ENCODE peak calls at places on chromosomes 12 and 14, in nine cellular contexts. C, K, W, H, F, Y, B, O and G are unnamed samples. For H3K27me3, the result is how much of the 10 kb centered on the place peaks cover.

GRCh38 chr12:132478433-132478803 is 11.5 kb upstream of the FBRSL1 start:
- DNase-seq in C (no peak), K (no peak), W (no peak), H (no peak), F (no peak), Y (no peak), B (no peak), O (no peak), G (no peak)

GRCh38 chr12:125434131-125434530 is 368.9 kb downstream of the AACS start:
- DNase-seq in C (no peak), K (no peak), W (no peak), H (no peak), F (no peak), Y (no peak), B (no peak), O (no peak), G (no peak)

GRCh38 chr12:54412786-54413185 is 6.3 kb downstream of the ITGA5 start:
- DNase-seq in C (no peak), K (no peak), W (no peak), H (no peak), F (peak), Y (no peak), B (no peak), O (no peak), G (no peak)

GRCh38 chr12:79897617-79898016 is 37.3 kb downstream of the PPP1R12A start:
- DNase-seq in C (no peak), K (peak), W (peak), H (no peak), F (no peak), Y (peak), B (no peak), O (no peak), G (peak)

GRCh38 chr12:9702239-9702638 is 30.7 kb downstream of the CLECL1 start:
- DNase-seq in C (no peak), K (no peak), W (no peak), H (no peak), F (no peak), Y (no peak), B (no peak), O (no peak), G (no peak)

GRCh38 chr12:122003646-122004611 is 17.8 kb upstream of the BCL7A start:
- DNase-seq in C (no peak), K (no peak), W (no peak), H (no peak), F (no peak), Y (no peak), B (no peak), O (peak), G (peak)

GRCh38 chr14:88421286-88421685 is 35.8 kb downstream of the SPATA7 start:
- DNase-seq in C (no peak), K (peak), W (no peak), H (no peak), F (no peak), Y (no peak), B (no peak), O (no peak), G (no peak)

GRCh38 chr12:54158581-54158980 is 30.2 kb downstream of the SMUG1 start:
- DNase-seq in C (no peak), K (no peak), W (no peak), H (no peak), F (no peak), Y (no peak), B (no peak), O (no peak), G (no peak)

GRCh38 chr12:3445127-3445978 is 45.6 kb upstream of the PRMT8 start:
- DNase-seq in C (no peak), K (no peak), W (no peak), H (no peak), F (no peak), Y (peak), B (peak), O (no peak), G (no peak)

GRCh38 chr14:64944861-64945260 is 2.3 kb upstream of the GPX2 start:
- DNase-seq in C (no peak), K (no peak), W (no peak), H (no peak), F (no peak), Y (no peak), B (no peak), O (no peak), G (no peak)

GRCh38 chr14:89121961-89122675 is 294.9 kb downstream of the FOXN3 start:
- DNase-seq in C (no peak), K (no peak), W (no peak), H (no peak), F (no peak), Y (no peak), B (no peak), O (no peak), G (peak)

GRCh38 chr14:100193417-100194357 is 34.2 kb upstream of the DEGS2 start:
- DNase-seq in C (no peak), K (no peak), W (no peak), H (no peak), F (no peak), Y (no peak), B (peak), O (peak), G (peak)
- H3K4me3 ChIP-seq in C (peak), K (no peak), W (peak), H (peak), F (peak), Y (peak), B (no peak), O (peak), G (no peak)

GRCh38 chr14:21995332-21995731 is 321.7 kb upstream of the OR4E1 start:
- DNase-seq in C (no peak), K (no peak), W (no peak), H (no peak), F (no peak), Y (no peak), B (no peak), O (no peak), G (no peak)

GRCh38 chr14:21991130-21991529 is 317.5 kb upstream of the OR4E1 start:
- DNase-seq in C (no peak), K (no peak), W (no peak), H (no peak), F (no peak), Y (no peak), B (no peak), O (no peak), G (no peak)

GRCh38 chr14:21993837-21994236 is 320.2 kb upstream of the OR4E1 start:
- DNase-seq in C (no peak), K (no peak), W (no peak), H (no peak), F (no peak), Y (no peak), B (no peak), O (no peak), G (no peak)

GRCh38 chr14:21990116-21990515 is 316.5 kb upstream of the OR4E1 start:
- DNase-seq in C (no peak), K (no peak), W (peak), H (no peak), F (no peak), Y (peak), B (no peak), O (peak), G (no peak)

DNA sequence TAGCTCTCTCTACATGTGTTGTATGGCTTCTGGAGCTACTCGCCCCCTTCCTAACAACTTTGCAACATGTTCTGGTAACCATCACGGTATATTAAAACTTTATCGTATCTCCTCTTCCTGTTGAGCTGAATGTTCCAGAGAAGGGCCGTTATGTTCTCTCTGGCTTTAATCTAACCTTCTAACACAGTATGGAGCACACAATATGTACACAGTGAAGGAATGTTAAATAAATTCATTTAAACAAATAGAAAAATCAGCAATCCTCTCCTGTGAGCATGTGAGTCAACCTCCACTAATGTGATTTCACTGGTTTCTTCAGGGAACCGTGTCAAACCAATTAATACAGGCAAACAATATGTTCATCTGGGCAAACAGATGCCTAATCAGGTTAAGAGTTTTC is 319.5 kb upstream of the OR4E1 start:
- DNase-seq in C (no peak), K (no peak), W (no peak), H (no peak), F (no peak), Y (no peak), B (no peak), O (no peak), G (no peak)
- H3K27me3 ChIP-seq in C (under half), K (under half), W (under half), H (under half), F (under half), Y (under half), B (under half), O (under half), G (under half)

GRCh38 chr14:61621444-61621843 is 73.9 kb upstream of the HIF1A start:
- DNase-seq in C (no peak), K (no peak), W (no peak), H (no peak), F (no peak), Y (no peak), B (no peak), O (no peak), G (no peak)
- H3K4me3 ChIP-seq in C (no peak), K (no peak), W (no peak), H (no peak), F (no peak), Y (no peak), B (no peak), O (no peak), G (no peak)

GRCh38 chr12:459430-460258 is at the start of gene B4GALNT3:
- DNase-seq in C (no peak), K (no peak), W (peak), H (peak), F (peak), Y (peak), B (peak), O (no peak), G (peak)
- H3K27me3 ChIP-seq in C (under half), K (half or more), W (under half), H (half or more), F (under half), Y (under half), B (under half), O (under half), G (under half)

GRCh38 chr14:99078426-99078825 is 193.6 kb downstream of the BCL11B start:
- DNase-seq in C (no peak), K (no peak), W (no peak), H (no peak), F (no peak), Y (no peak), B (no peak), O (no peak), G (no peak)

GRCh38 chr14:99077076-99077843 is 194.7 kb downstream of the BCL11B start:
- DNase-seq in C (no peak), K (no peak), W (no peak), H (no peak), F (no peak), Y (no peak), B (no peak), O (no peak), G (no peak)

GRCh38 chr14:99077844-99078236 is 194.2 kb downstream of the BCL11B start:
- DNase-seq in C (no peak), K (no peak), W (no peak), H (no peak), F (no peak), Y (no peak), B (no peak), O (no peak), G (no peak)

GRCh38 chr14:99080306-99080705 is 191.7 kb downstream of the BCL11B start:
- DNase-seq in C (no peak), K (no peak), W (no peak), H (no peak), F (no peak), Y (no peak), B (no peak), O (no peak), G (no peak)

GRCh38 chr14:99079061-99079727 is 192.8 kb downstream of the BCL11B start:
- DNase-seq in C (no peak), K (no peak), W (no peak), H (no peak), F (no peak), Y (no peak), B (no peak), O (no peak), G (no peak)
- H3K4me3 ChIP-seq in C (no peak), K (no peak), W (no peak), H (no peak), F (no peak), Y (no peak), B (no peak), O (no peak), G (no peak)

GRCh38 chr12:102948941-102949352 is 8.5 kb upstream of the ASCL1 start:
- DNase-seq in C (no peak), K (peak), W (peak), H (peak), F (peak), Y (peak), B (peak), O (peak), G (peak)
- H3K27me3 ChIP-seq in C (under half), K (under half), W (half or more), H (half or more), F (under half), Y (under half), B (under half), O (under half), G (half or more)